ENCODE peak calls at places on chromosomes 4 and X, in ten cellular contexts. C, D, M, U, A, N, L, J, K and W are unnamed samples.

GRCh38 chrX:129833153-129834004 is 10.3 kb downstream of the ZDHHC9 start:
- DNase-seq in C (no peak), D (peak; percentile 69), M (peak; percentile 69), U (no peak), A (peak; percentile 67), N (no peak), L (no peak), J (no peak), K (no peak), W (no peak)

GRCh38 chr4:7398104-7398423 is 36.7 kb downstream of the PSAPL1 start:
- DNase-seq in C (no peak), D (peak; percentile 33), M (peak; percentile 19), U (no peak), A (no peak), N (no peak), L (peak; percentile 74), J (no peak), K (peak; percentile 89), W (no peak)

GRCh38 chrX:136608295-136608933 is 39.5 kb upstream of the CD40LG start:
- DNase-seq in C (peak; percentile 48), D (peak; percentile 42), M (peak; percentile 11), U (peak; percentile 32), A (peak; percentile 39), N (no peak), L (no peak), J (peak; percentile 33), K (peak; percentile 61), W (peak; percentile 29)

GRCh38 chr4:15653864-15654391 is 1.2 kb downstream of the FBXL5 start:
- DNase-seq in C (no peak), D (peak; percentile 83), M (peak; percentile 77), U (peak; percentile 32), A (peak; percentile 77), N (no peak), L (peak; percentile 21), J (no peak), K (no peak), W (peak; percentile 50)

GRCh38 chr4:32189130-32189529 is 1469.0 kb downstream of the PCDH7 start:
- DNase-seq in C (no peak), D (no peak), M (no peak), U (no peak), A (no peak), N (no peak), L (no peak), J (no peak), K (no peak), W (no peak)

GRCh38 chr4:102343964-102344519 is 1.2 kb downstream of the SLC39A8 start:
- DNase-seq in C (no peak), D (no peak), M (no peak), U (no peak), A (no peak), N (no peak), L (peak; percentile 76), J (no peak), K (peak; percentile 90), W (peak; percentile 72)

GRCh38 chrX:10922158-10922557 is 189.0 kb upstream of the HCCS start:
- DNase-seq in C (no peak), D (peak; percentile 84), M (peak; percentile 81), U (peak; percentile 39), A (peak; percentile 84), N (no peak), L (peak; percentile 48), J (no peak), K (no peak), W (no peak)

GRCh38 chr4:123096038-123096437 is 173.6 kb upstream of the NUDT6 start:
- DNase-seq in C (no peak), D (peak; percentile 32), M (peak; percentile 20), U (peak; percentile 48), A (no peak), N (no peak), L (no peak), J (no peak), K (no peak), W (no peak)

GRCh38 chrX:148416931-148417330 is 83.5 kb upstream of the AFF2 start:
- DNase-seq in C (no peak), D (peak; percentile 3), M (no peak), U (no peak), A (peak; percentile 67), N (no peak), L (no peak), J (no peak), K (no peak), W (no peak)

GRCh38 chrX:42017971-42018370 is 94.6 kb upstream of the CASK start:
- DNase-seq in C (no peak), D (no peak), M (no peak), U (no peak), A (no peak), N (no peak), L (no peak), J (no peak), K (no peak), W (no peak)

GRCh38 chr4:81021526-81021944 is 9.0 kb upstream of the BMP3 start:
- DNase-seq in C (no peak), D (no peak), M (no peak), U (no peak), A (no peak), N (no peak), L (no peak), J (no peak), K (no peak), W (peak; percentile 63)

GRCh38 chr4:153495480-153496206 is 29.5 kb downstream of the TMEM131L start:
- DNase-seq in C (no peak), D (no peak), M (no peak), U (no peak), A (no peak), N (no peak), L (no peak), J (no peak), K (no peak), W (no peak)

GRCh38 chr4:92362002-92362401 is 58.2 kb downstream of the GRID2 start:
- DNase-seq in C (no peak), D (no peak), M (no peak), U (no peak), A (no peak), N (no peak), L (no peak), J (no peak), K (no peak), W (no peak)

DNA sequence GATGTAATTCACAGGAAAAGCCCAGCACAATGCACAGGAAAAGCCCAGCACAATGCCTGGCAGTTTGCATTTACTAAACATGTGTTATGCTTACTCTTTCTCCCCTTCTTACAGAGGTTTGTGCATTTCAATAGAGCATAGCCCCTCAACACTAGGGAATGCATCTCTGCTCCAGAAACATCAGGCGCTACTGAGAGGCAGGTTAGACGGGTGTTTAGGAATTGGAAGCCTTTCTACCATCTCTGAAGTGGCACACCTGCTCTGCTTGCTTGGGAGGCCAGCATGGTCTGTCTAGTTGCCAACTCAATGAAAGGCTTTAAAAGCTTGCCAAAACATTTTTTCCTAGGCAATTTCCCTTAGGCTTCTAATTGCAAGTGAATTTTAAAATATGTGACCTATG is 55.7 kb downstream of the GRID2 start:
- DNase-seq in C (no peak), D (no peak), M (no peak), U (no peak), A (no peak), N (no peak), L (no peak), J (no peak), K (no peak), W (no peak)
- H3K27ac ChIP-seq in C (no peak overlapping the region), D (no peak overlapping the region), M (no peak overlapping the region), U (no peak overlapping the region), A (no peak overlapping the region), N (no peak overlapping the region), L (no peak overlapping the region), J (no peak overlapping the region), K (no peak overlapping the region), W (no peak overlapping the region)

DNA sequence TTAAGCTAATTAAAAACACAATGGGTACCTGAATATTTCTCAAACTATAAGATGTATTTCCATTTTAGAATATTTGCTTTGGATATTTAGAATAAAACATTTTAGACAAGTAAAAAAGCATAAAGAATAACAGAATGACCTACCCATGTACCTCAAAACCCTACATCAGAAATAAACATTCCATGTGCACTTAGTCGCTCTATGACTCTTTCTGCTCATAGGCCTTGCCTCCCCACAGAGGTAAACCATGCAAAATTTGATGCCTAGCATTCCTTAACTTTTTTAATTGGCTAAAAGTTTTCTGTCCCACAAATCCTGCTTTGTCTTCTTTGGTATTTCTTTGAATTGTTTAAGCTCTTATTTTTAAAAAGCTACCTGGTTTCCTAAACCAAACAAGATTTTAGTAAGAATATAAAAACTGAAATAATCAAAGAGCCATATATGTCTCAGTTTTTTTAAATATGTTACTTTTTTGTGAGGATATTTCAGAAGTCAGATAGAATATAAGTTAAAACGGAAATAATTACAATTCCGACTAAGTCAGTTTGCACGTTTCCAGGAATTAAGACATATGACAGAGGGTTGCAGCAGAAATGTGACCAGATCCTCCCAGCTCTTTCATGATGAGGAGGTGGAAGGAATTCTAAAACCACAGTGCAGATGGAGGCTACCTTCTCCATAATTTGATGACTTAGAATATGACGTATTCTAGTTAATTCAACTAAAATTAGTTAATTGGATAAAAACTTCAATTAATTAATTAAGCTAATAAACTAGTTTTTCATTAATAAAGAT is 102.5 kb downstream of the FIP1L1 start:
- DNase-seq in C (no peak), D (no peak), M (no peak), U (no peak), A (peak; percentile 75), N (no peak), L (no peak), J (no peak), K (no peak), W (no peak)
- H3K4me1 ChIP-seq in C (no peaks in the 10 kb centered on the region), D (no peaks in the 10 kb centered on the region), M (peaks cover 20% of the 10 kb centered on the region), U (peaks cover 15% of the 10 kb centered on the region), A (peaks cover 61% of the 10 kb centered on the region), N (no peaks in the 10 kb centered on the region), L (peaks cover 10% of the 10 kb centered on the region), J (no peaks in the 10 kb centered on the region), K (no peaks in the 10 kb centered on the region), W (no peaks in the 10 kb centered on the region)

DNA sequence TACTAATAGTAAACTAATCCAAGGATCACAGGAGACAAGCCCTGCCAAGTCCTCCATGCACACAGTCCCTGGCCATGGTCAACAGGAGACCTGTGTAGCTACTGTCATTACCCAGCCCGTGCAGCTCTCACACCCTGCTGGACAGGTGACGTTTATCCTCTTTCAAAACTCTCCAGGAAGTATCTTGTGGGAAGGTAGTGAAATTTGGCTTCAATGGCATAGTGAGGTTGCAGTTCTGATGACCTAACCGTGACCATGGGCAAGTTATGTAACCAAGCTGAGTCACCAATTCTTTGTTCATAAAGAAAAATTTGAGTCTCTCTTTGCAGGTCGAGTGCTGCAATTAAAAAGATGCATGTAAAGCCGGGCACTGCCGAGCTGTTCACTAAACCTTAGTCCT is 11.3 kb upstream of the SLC2A9 start:
- DNase-seq in C (no peak), D (peak; percentile 77), M (peak; percentile 22), U (peak; percentile 71), A (peak; percentile 90), N (no peak), L (no peak), J (no peak), K (no peak), W (no peak)
- H3K27ac ChIP-seq in C (peak overlapping the region; percentile 39), D (no peak overlapping the region), M (peak overlapping the region; percentile 44), U (peak overlapping the region; percentile 81), A (peak overlapping the region; percentile 84), N (no peak overlapping the region), L (no peak overlapping the region), J (peak overlapping the region; percentile 63), K (no peak overlapping the region), W (no peak overlapping the region)

DNA sequence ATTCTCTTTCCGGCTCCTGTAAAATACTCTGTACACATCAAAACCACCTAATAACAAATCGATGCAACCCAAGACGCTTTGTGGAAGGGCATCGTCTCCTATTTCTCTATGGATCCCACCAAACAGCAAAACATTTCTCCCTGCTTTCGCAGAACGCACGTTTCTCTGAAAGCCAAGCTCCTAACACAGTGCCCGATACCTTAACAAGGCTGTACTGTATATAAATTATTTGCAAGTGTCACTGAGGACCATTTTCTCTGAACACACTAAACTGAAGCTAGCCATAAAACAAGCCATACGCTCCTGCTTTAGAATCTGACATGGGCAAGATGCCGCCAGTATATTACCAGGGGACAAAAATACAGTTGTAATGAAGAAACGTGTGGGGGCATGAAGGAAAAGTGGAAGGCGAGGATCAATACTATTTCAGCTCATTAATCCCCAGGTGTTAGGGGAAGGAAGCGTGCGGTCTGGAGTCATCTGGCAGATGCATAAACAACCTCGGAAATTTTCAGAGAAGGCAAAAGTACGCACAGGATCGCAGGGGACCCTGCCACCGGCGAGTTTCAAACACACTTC is 715 bp downstream of the KCNIP4 start:
- DNase-seq in C (no peak), D (no peak), M (no peak), U (no peak), A (peak; percentile 3), N (no peak), L (no peak), J (no peak), K (no peak), W (no peak)
- H3K4me1 ChIP-seq in C (no peaks in the 10 kb centered on the region), D (no peaks in the 10 kb centered on the region), M (no peaks in the 10 kb centered on the region), U (no peaks in the 10 kb centered on the region), A (no peaks in the 10 kb centered on the region), N (no peaks in the 10 kb centered on the region), L (no peaks in the 10 kb centered on the region), J (no peaks in the 10 kb centered on the region), K (no peaks in the 10 kb centered on the region), W (no peaks in the 10 kb centered on the region)